ENCODE peak calls at places on chromosomes 2 and 18, in seven cellular contexts. A is lung, R is tibial nerve, Q is nephron progenitor cell, J is COLO829, S is cardiac fibroblast, D is NCI-H1092 treated with DMSO at 0.1 percent for 48 hours. I is an unnamed sample.

GRCh38 chr2:121944072-121944829 is 188.8 kb downstream of the TSN start:
- DNase-seq in A (no peak), R (no peak), Q (no peak), J (peak), S (peak), D (no peak), I (no peak)

GRCh38 chr2:233065954-233066470 is 5.9 kb downstream of the INPP5D start:
- DNase-seq in A (no peak), R (no peak), Q (no peak), J (no peak), S (no peak), D (no peak), I (no peak)

GRCh38 chr2:150162241-150162942 is 325.1 kb downstream of the RND3 start:
- DNase-seq in A (no peak), R (no peak), Q (no peak), J (no peak), S (no peak), D (no peak), I (no peak)

GRCh38 chr18:11500153-11501122 is 109.0 kb upstream of the SLC35G4 start:
- DNase-seq in A (no peak), R (peak), Q (no peak), J (peak), S (peak), D (no peak), I (no peak)

GRCh38 chr2:204754898-204755297 is 209.6 kb downstream of the PARD3B start:
- DNase-seq in A (no peak), R (no peak), Q (no peak), J (no peak), S (no peak), D (no peak), I (no peak)

GRCh38 chr2:165109915-165110314 is 93.9 kb downstream of the SCN3A start:
- DNase-seq in A (no peak), R (no peak), Q (no peak), J (no peak), S (no peak), D (no peak), I (no peak)

GRCh38 chr18:3995476-3996102 is 459.5 kb downstream of the DLGAP1 start:
- DNase-seq in A (peak), R (no peak), Q (peak), J (no peak), S (peak), D (peak), I (peak)

GRCh38 chr18:55102508-55102907 is 143.2 kb upstream of the CCDC68 start:
- DNase-seq in A (no peak), R (no peak), Q (no peak), J (no peak), S (no peak), D (no peak), I (no peak)

GRCh38 chr2:189802396-189802912 is 18.2 kb downstream of the PMS1 start:
- DNase-seq in A (no peak), R (no peak), Q (no peak), J (no peak), S (no peak), D (no peak), I (no peak)

GRCh38 chr2:224883700-224884099 is 158.6 kb downstream of the DOCK10 start:
- DNase-seq in A (no peak), R (no peak), Q (no peak), J (no peak), S (no peak), D (no peak), I (no peak)

GRCh38 chr2:137262600-137262999 is 497.3 kb downstream of the THSD7B start:
- DNase-seq in A (no peak), R (no peak), Q (no peak), J (no peak), S (no peak), D (no peak), I (no peak)

GRCh38 chr2:224523626-224524577 is 61.3 kb downstream of the CUL3 start:
- DNase-seq in A (no peak), R (no peak), Q (no peak), J (no peak), S (no peak), D (no peak), I (no peak)

GRCh38 chr2:10620481-10620880 is 69.3 kb downstream of the NOL10 start:
- DNase-seq in A (no peak), R (no peak), Q (no peak), J (no peak), S (peak), D (no peak), I (no peak)

GRCh38 chr2:26764078-26764887 is at the start of gene SLC35F6:
- DNase-seq in A (peak), R (peak), Q (peak), J (peak), S (peak), D (peak), I (peak)

GRCh38 chr2:37599688-37600525 is 71.5 kb downstream of the CDC42EP3 start:
- DNase-seq in A (no peak), R (no peak), Q (no peak), J (no peak), S (no peak), D (no peak), I (no peak)

GRCh38 chr2:18701981-18702380 is 112.6 kb upstream of the NT5C1B start:
- DNase-seq in A (no peak), R (no peak), Q (no peak), J (no peak), S (peak), D (no peak), I (no peak)

GRCh38 chr2:32485399-32485798 is 128.6 kb downstream of the BIRC6 start:
- DNase-seq in A (no peak), R (no peak), Q (no peak), J (no peak), S (no peak), D (no peak), I (no peak)

GRCh38 chr2:26768759-26769500 is 4.8 kb downstream of the SLC35F6 start:
- DNase-seq in A (peak), R (peak), Q (no peak), J (no peak), S (peak), D (no peak), I (no peak)

GRCh38 chr2:149527998-149528775 is 59.4 kb downstream of the MMADHC start:
- DNase-seq in A (no peak), R (no peak), Q (no peak), J (peak), S (no peak), D (no peak), I (peak)

GRCh38 chr2:19725392-19725791 is 176.4 kb downstream of the TTC32 start:
- DNase-seq in A (no peak), R (no peak), Q (no peak), J (no peak), S (no peak), D (no peak), I (no peak)

GRCh38 chr2:84856785-84857184 is 24.1 kb downstream of the TRABD2A start:
- DNase-seq in A (no peak), R (no peak), Q (no peak), J (no peak), S (no peak), D (no peak), I (no peak)

GRCh38 chr2:72953976-72954375 is 36.7 kb downstream of the EMX1 start:
- DNase-seq in A (no peak), R (no peak), Q (no peak), J (no peak), S (no peak), D (no peak), I (no peak)

GRCh38 chr18:1047406-1047805 is 142.7 kb downstream of the ADCYAP1 start:
- DNase-seq in A (no peak), R (no peak), Q (no peak), J (no peak), S (peak), D (no peak), I (no peak)

GRCh38 chr18:40249390-40250080 is 1705.5 kb upstream of the PIK3C3 start:
- DNase-seq in A (no peak), R (no peak), Q (no peak), J (no peak), S (no peak), D (no peak), I (no peak)

GRCh38 chr2:237324446-237325236 is 89.3 kb downstream of the COL6A3 start:
- DNase-seq in A (no peak), R (no peak), Q (no peak), J (no peak), S (peak), D (peak), I (no peak)

GRCh38 chr2:120269816-120270215 is 17.2 kb downstream of the RALB start:
- DNase-seq in A (no peak), R (no peak), Q (no peak), J (no peak), S (no peak), D (no peak), I (no peak)

GRCh38 chr2:237199082-237199481 is 113.4 kb downstream of the COPS8 start:
- DNase-seq in A (no peak), R (no peak), Q (no peak), J (no peak), S (no peak), D (no peak), I (no peak)

GRCh38 chr2:237978058-237978712 is 11.4 kb downstream of the UBE2F start:
- DNase-seq in A (no peak), R (no peak), Q (no peak), J (no peak), S (peak), D (no peak), I (no peak)

GRCh38 chr2:102841107-102841840 is 79.4 kb downstream of the TMEM182 start:
- DNase-seq in A (peak), R (no peak), Q (peak), J (peak), S (peak), D (peak), I (peak)

GRCh38 chr2:217914878-217915277 is 87.9 kb downstream of the TNS1 start:
- DNase-seq in A (no peak), R (no peak), Q (no peak), J (no peak), S (no peak), D (no peak), I (no peak)

GRCh38 chr18:48106498-48106897 is 176.0 kb upstream of the SMAD2 start:
- DNase-seq in A (no peak), R (no peak), Q (no peak), J (no peak), S (no peak), D (no peak), I (no peak)

GRCh38 chr2:196113061-196113974 is 44.7 kb upstream of the DNAH7 start:
- DNase-seq in A (no peak), R (no peak), Q (no peak), J (no peak), S (peak), D (no peak), I (no peak)

GRCh38 chr2:26653207-26654060 is 12.3 kb upstream of the CIB4 start:
- DNase-seq in A (peak), R (no peak), Q (no peak), J (no peak), S (no peak), D (no peak), I (peak)